ENCODE peak calls at places on chromosomes 4 and X, in nine cellular contexts. One of them, this sample, is unnamed.
A peak's percentile ranks its signal among the peaks of the same experiment; 100 is the strongest.

GRCh38 chr4:45992728-45993127 is 131.1 kb downstream of the GABRG1 start:
- DNase-seq in lung: no peak
- DNase-seq in heart left ventricle: no peak
- DNase-seq in thoracic aorta: no peak
- DNase-seq in heart right ventricle: no peak
- DNase-seq in lower lobe of right lung: no peak
- DNase-seq in mammary epithelial cell: no peak
- DNase-seq in cardiac fibroblast: no peak
- DNase-seq in pancreas: no peak
- DNase-seq in this sample: no peak

GRCh38 chr4:123343400-123344060 is 53.1 kb upstream of the SPRY1 start:
- DNase-seq in lung: no peak
- DNase-seq in heart left ventricle: no peak
- DNase-seq in thoracic aorta: no peak
- DNase-seq in heart right ventricle: no peak
- DNase-seq in lower lobe of right lung: no peak
- DNase-seq in mammary epithelial cell: no peak
- DNase-seq in cardiac fibroblast: peak; percentile 44
- DNase-seq in pancreas: no peak
- DNase-seq in this sample: no peak

GRCh38 chrX:11724122-11725017 is 33.7 kb upstream of the MSL3 start:
- DNase-seq in lung: no peak
- DNase-seq in heart left ventricle: no peak
- DNase-seq in thoracic aorta: no peak
- DNase-seq in heart right ventricle: no peak
- DNase-seq in lower lobe of right lung: no peak
- DNase-seq in mammary epithelial cell: peak; percentile 14
- DNase-seq in cardiac fibroblast: peak; percentile 56
- DNase-seq in pancreas: no peak
- DNase-seq in this sample: no peak

GRCh38 chr4:3388461-3389185 is 53.1 kb upstream of the HGFAC start:
- DNase-seq in lung: no peak
- DNase-seq in heart left ventricle: no peak
- DNase-seq in thoracic aorta: no peak
- DNase-seq in heart right ventricle: peak; percentile 16
- DNase-seq in lower lobe of right lung: peak; percentile 55
- DNase-seq in mammary epithelial cell: peak; percentile 84
- DNase-seq in cardiac fibroblast: peak; percentile 62
- DNase-seq in pancreas: no peak
- DNase-seq in this sample: no peak

GRCh38 chr4:181618896-181619295 is 624.3 kb upstream of the TENM3 start:
- DNase-seq in lung: no peak
- DNase-seq in heart left ventricle: no peak
- DNase-seq in thoracic aorta: no peak
- DNase-seq in heart right ventricle: no peak
- DNase-seq in lower lobe of right lung: no peak
- DNase-seq in mammary epithelial cell: no peak
- DNase-seq in cardiac fibroblast: no peak
- DNase-seq in pancreas: no peak
- DNase-seq in this sample: no peak

GRCh38 chr4:73669410-73670183 is 49.4 kb upstream of the RASSF6 start:
- DNase-seq in lung: no peak
- DNase-seq in heart left ventricle: no peak
- DNase-seq in thoracic aorta: no peak
- DNase-seq in heart right ventricle: no peak
- DNase-seq in lower lobe of right lung: no peak
- DNase-seq in mammary epithelial cell: no peak
- DNase-seq in cardiac fibroblast: peak; percentile 71
- DNase-seq in pancreas: peak; percentile 23
- DNase-seq in this sample: no peak

GRCh38 chrX:14027031-14027430 is 2.7 kb downstream of the GEMIN8 start:
- DNase-seq in lung: no peak
- DNase-seq in heart left ventricle: peak; percentile 45
- DNase-seq in thoracic aorta: no peak
- DNase-seq in heart right ventricle: peak; percentile 20
- DNase-seq in lower lobe of right lung: no peak
- DNase-seq in mammary epithelial cell: peak; percentile 81
- DNase-seq in cardiac fibroblast: peak; percentile 27
- DNase-seq in pancreas: peak; percentile 10
- DNase-seq in this sample: peak; percentile 32

GRCh38 chrX:150599226-150599625 is 30.8 kb downstream of the MTM1 start:
- DNase-seq in lung: no peak
- DNase-seq in heart left ventricle: no peak
- DNase-seq in thoracic aorta: no peak
- DNase-seq in heart right ventricle: no peak
- DNase-seq in lower lobe of right lung: no peak
- DNase-seq in mammary epithelial cell: no peak
- DNase-seq in cardiac fibroblast: no peak
- DNase-seq in pancreas: no peak
- DNase-seq in this sample: no peak

GRCh38 chr4:82320351-82320750 is 53.4 kb downstream of the HNRNPD start:
- DNase-seq in lung: no peak
- DNase-seq in heart left ventricle: no peak
- DNase-seq in thoracic aorta: no peak
- DNase-seq in heart right ventricle: no peak
- DNase-seq in lower lobe of right lung: no peak
- DNase-seq in mammary epithelial cell: no peak
- DNase-seq in cardiac fibroblast: no peak
- DNase-seq in pancreas: no peak
- DNase-seq in this sample: no peak

GRCh38 chrX:152070186-152070585 is 68.2 kb downstream of the MAGEA10 start:
- DNase-seq in lung: no peak
- DNase-seq in heart left ventricle: no peak
- DNase-seq in thoracic aorta: no peak
- DNase-seq in heart right ventricle: no peak
- DNase-seq in lower lobe of right lung: no peak
- DNase-seq in mammary epithelial cell: peak; percentile 52
- DNase-seq in cardiac fibroblast: no peak
- DNase-seq in pancreas: no peak
- DNase-seq in this sample: no peak

GRCh38 chr4:75985116-75985515 is 5.6 kb downstream of the SDAD1 start:
- DNase-seq in lung: no peak
- DNase-seq in heart left ventricle: no peak
- DNase-seq in thoracic aorta: no peak
- DNase-seq in heart right ventricle: no peak
- DNase-seq in lower lobe of right lung: no peak
- DNase-seq in mammary epithelial cell: peak; percentile 93
- DNase-seq in cardiac fibroblast: peak; percentile 37
- DNase-seq in pancreas: no peak
- DNase-seq in this sample: no peak

GRCh38 chrX:39764441-39764914 is 333.3 kb downstream of the BCOR start:
- DNase-seq in lung: no peak
- DNase-seq in heart left ventricle: no peak
- DNase-seq in thoracic aorta: no peak
- DNase-seq in heart right ventricle: no peak
- DNase-seq in lower lobe of right lung: no peak
- DNase-seq in mammary epithelial cell: no peak
- DNase-seq in cardiac fibroblast: no peak
- DNase-seq in pancreas: no peak
- DNase-seq in this sample: no peak

GRCh38 chrX:18574591-18574990 is 97.3 kb downstream of the RS1 start:
- DNase-seq in lung: no peak
- DNase-seq in heart left ventricle: peak; percentile 49
- DNase-seq in thoracic aorta: no peak
- DNase-seq in heart right ventricle: no peak
- DNase-seq in lower lobe of right lung: no peak
- DNase-seq in mammary epithelial cell: peak; percentile 48
- DNase-seq in cardiac fibroblast: peak; percentile 75
- DNase-seq in pancreas: no peak
- DNase-seq in this sample: no peak

GRCh38 chrX:103396186-103396585 is 19.8 kb downstream of the BEX3 start:
- DNase-seq in lung: no peak
- DNase-seq in heart left ventricle: no peak
- DNase-seq in thoracic aorta: no peak
- DNase-seq in heart right ventricle: no peak
- DNase-seq in lower lobe of right lung: no peak
- DNase-seq in mammary epithelial cell: peak; percentile 41
- DNase-seq in cardiac fibroblast: peak; percentile 29
- DNase-seq in pancreas: no peak
- DNase-seq in this sample: no peak

GRCh38 chr4:1031956-1032795 is 20.8 kb downstream of the FGFRL1 start:
- DNase-seq in lung: no peak
- DNase-seq in heart left ventricle: no peak
- DNase-seq in thoracic aorta: no peak
- DNase-seq in heart right ventricle: no peak
- DNase-seq in lower lobe of right lung: no peak
- DNase-seq in mammary epithelial cell: no peak
- DNase-seq in cardiac fibroblast: no peak
- DNase-seq in pancreas: no peak
- DNase-seq in this sample: no peak

DNA sequence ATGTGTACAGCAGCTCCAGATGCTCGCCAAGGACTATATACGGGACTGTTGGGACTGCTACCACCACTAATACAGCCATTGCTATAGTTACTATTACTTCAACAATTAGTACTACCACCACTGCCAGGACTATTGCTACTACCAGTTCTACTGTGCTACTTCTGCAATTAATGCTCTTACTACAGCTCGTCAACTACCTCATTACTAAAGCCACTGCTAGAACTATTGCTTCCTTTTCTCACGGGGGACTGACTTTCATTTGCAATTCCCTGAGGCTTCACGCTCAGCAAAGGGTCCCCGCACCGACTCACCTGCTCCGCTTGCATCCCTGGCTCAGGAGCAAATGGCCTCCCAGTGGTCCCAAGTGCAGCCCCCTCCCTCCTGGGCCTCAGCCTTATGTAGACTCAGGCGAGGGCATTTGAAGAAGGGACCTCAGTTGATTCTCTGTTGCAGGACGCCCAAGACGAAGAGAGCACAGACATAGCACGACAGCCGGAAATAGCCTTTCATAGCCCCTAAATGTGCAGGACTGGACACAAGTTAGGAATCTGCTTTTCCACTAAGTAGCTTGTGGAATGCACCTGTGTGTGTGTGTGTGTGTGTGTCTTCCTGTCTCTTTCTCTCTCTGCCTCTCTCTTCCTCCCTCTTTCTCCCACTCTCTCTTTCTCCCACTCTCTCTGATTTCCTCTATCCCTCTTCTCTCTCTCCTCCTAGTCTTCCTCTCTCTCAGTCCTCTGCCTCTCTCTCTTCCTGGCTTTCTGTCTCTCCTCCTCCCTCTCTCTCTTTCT is 294.8 kb downstream of the ASMT start:
- DNase-seq in lung: no peak
- DNase-seq in heart left ventricle: no peak
- DNase-seq in thoracic aorta: no peak
- DNase-seq in heart right ventricle: no peak
- DNase-seq in lower lobe of right lung: no peak
- DNase-seq in mammary epithelial cell: no peak
- DNase-seq in cardiac fibroblast: no peak
- DNase-seq in pancreas: no peak
- DNase-seq in this sample: no peak
- H3K4me3 ChIP-seq in lung: no peak overlapping the region
- H3K4me3 ChIP-seq in heart left ventricle: no peak overlapping the region
- H3K4me3 ChIP-seq in thoracic aorta: no peak overlapping the region
- H3K4me3 ChIP-seq in heart right ventricle: no peak overlapping the region
- H3K4me3 ChIP-seq in lower lobe of right lung: no peak overlapping the region
- H3K4me3 ChIP-seq in mammary epithelial cell: no peak overlapping the region
- H3K4me3 ChIP-seq in cardiac fibroblast: no peak overlapping the region
- H3K4me3 ChIP-seq in pancreas: no peak overlapping the region
- H3K4me3 ChIP-seq in this sample: no peak overlapping the region

DNA sequence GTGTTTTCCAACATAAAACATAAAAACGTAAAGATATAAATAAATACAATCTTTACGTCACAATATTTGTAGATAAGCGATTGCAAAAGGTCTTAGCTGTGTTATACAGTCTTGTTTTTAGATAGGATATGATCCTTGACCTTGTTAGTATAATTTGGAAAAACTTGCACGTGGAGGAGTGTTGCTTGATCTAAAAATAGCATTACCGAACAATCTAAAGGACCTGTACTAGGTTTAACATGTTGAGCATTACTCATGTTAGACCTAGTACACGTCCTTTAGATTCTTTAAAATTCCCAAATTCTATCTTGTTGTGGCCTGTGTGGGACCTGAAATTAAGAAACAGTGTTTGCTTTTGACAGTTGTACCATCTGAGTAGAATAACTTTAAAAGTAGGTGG is 1.7 kb downstream of the METAP1 start:
- DNase-seq in lung: no peak
- DNase-seq in heart left ventricle: no peak
- DNase-seq in thoracic aorta: no peak
- DNase-seq in heart right ventricle: no peak
- DNase-seq in lower lobe of right lung: no peak
- DNase-seq in mammary epithelial cell: peak; percentile 18
- DNase-seq in cardiac fibroblast: no peak
- DNase-seq in pancreas: no peak
- DNase-seq in this sample: no peak
- H3K4me3 ChIP-seq in lung: no peak overlapping the region
- H3K4me3 ChIP-seq in heart left ventricle: peak overlapping the region; percentile 94
- H3K4me3 ChIP-seq in thoracic aorta: peak overlapping the region; percentile 75
- H3K4me3 ChIP-seq in heart right ventricle: peak overlapping the region; percentile 95
- H3K4me3 ChIP-seq in lower lobe of right lung: no peak overlapping the region
- H3K4me3 ChIP-seq in mammary epithelial cell: peak overlapping the region; percentile 94
- H3K4me3 ChIP-seq in cardiac fibroblast: no peak overlapping the region
- H3K4me3 ChIP-seq in pancreas: no peak overlapping the region
- H3K4me3 ChIP-seq in this sample: no peak overlapping the region

DNA sequence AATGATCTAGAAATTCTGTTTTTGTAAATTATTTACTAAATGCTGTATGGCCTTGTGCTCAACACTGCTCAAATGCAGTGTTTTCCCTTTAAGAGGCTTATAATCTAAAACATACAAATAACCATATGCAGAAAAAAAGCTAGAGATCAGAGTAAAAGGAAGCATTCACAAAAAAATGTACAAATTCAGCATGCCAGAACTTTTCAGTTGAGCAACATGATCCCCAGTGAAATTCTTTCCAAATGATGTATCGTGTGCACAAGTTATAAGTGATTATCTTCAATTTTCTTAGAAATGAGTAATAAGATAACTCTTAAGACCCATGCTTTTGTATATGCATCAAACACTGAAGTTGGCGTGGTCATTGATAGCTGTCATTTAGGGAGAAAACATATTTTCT is 5.0 kb downstream of the GPC3 start:
- DNase-seq in lung: no peak
- DNase-seq in heart left ventricle: no peak
- DNase-seq in thoracic aorta: no peak
- DNase-seq in heart right ventricle: no peak
- DNase-seq in lower lobe of right lung: no peak
- DNase-seq in mammary epithelial cell: no peak
- DNase-seq in cardiac fibroblast: peak; percentile 55
- DNase-seq in pancreas: no peak
- DNase-seq in this sample: no peak
- H3K4me3 ChIP-seq in lung: no peak overlapping the region
- H3K4me3 ChIP-seq in heart left ventricle: no peak overlapping the region
- H3K4me3 ChIP-seq in thoracic aorta: no peak overlapping the region
- H3K4me3 ChIP-seq in heart right ventricle: no peak overlapping the region
- H3K4me3 ChIP-seq in lower lobe of right lung: no peak overlapping the region
- H3K4me3 ChIP-seq in mammary epithelial cell: no peak overlapping the region
- H3K4me3 ChIP-seq in cardiac fibroblast: no peak overlapping the region
- H3K4me3 ChIP-seq in pancreas: no peak overlapping the region
- H3K4me3 ChIP-seq in this sample: no peak overlapping the region

DNA sequence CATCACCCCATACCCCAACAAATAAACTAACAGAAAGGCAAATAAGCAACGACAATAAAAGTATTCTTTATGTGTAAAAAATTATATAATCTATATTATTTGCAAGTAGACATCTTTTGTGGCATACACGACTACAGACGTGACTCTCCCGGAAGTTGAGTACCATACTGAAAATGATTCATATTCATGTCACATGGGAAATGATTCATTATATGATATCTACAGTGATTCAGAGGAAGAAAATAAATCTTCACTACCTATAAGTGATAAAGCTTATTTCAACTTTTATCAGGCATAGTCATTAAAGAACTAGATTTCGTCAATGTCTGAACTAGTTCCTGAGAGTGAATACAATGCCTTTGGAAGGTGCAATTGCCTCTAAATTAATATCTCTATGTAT is 4.6 kb upstream of the ANTXR2 start:
- DNase-seq in lung: no peak
- DNase-seq in heart left ventricle: no peak
- DNase-seq in thoracic aorta: no peak
- DNase-seq in heart right ventricle: no peak
- DNase-seq in lower lobe of right lung: no peak
- DNase-seq in mammary epithelial cell: peak; percentile 52
- DNase-seq in cardiac fibroblast: no peak
- DNase-seq in pancreas: no peak
- DNase-seq in this sample: no peak
- H3K4me3 ChIP-seq in lung: no peak overlapping the region
- H3K4me3 ChIP-seq in heart left ventricle: no peak overlapping the region
- H3K4me3 ChIP-seq in thoracic aorta: no peak overlapping the region
- H3K4me3 ChIP-seq in heart right ventricle: no peak overlapping the region
- H3K4me3 ChIP-seq in lower lobe of right lung: no peak overlapping the region
- H3K4me3 ChIP-seq in mammary epithelial cell: no peak overlapping the region
- H3K4me3 ChIP-seq in cardiac fibroblast: no peak overlapping the region
- H3K4me3 ChIP-seq in pancreas: no peak overlapping the region
- H3K4me3 ChIP-seq in this sample: no peak overlapping the region

This sample was measured in naive thymus-derived CD4-positive, alpha-beta T cell.